ENCODE peak calls at places on chromosomes 4 and X, in five cellular contexts. One of them, this sample, is unnamed.

GRCh38 chrX:85379174-85379907 is at the start of gene POF1B:
- DNase-seq in H9: peak
- DNase-seq in H1: no peak
- DNase-seq in trophoblast cell: peak
- DNase-seq in mesenchymal stem cell: no peak
- DNase-seq in this sample: no peak

GRCh38 chr4:72706633-72707032 is 137.6 kb upstream of the ADAMTS3 start:
- DNase-seq in H9: no peak
- DNase-seq in H1: no peak
- DNase-seq in trophoblast cell: no peak
- DNase-seq in mesenchymal stem cell: no peak
- DNase-seq in this sample: no peak

GRCh38 chr4:51942108-51942832 is 77.9 kb downstream of the LRRC66 start:
- DNase-seq in H9: no peak
- DNase-seq in H1: no peak
- DNase-seq in trophoblast cell: no peak
- DNase-seq in mesenchymal stem cell: no peak
- DNase-seq in this sample: no peak

GRCh38 chr4:85092536-85092935 is 126.0 kb upstream of the WDFY3 start:
- DNase-seq in H9: no peak
- DNase-seq in H1: no peak
- DNase-seq in trophoblast cell: no peak
- DNase-seq in mesenchymal stem cell: no peak
- DNase-seq in this sample: no peak

GRCh38 chr4:163865010-163865409 is 370.5 kb downstream of the TMA16 start:
- DNase-seq in H9: no peak
- DNase-seq in H1: no peak
- DNase-seq in trophoblast cell: no peak
- DNase-seq in mesenchymal stem cell: no peak
- DNase-seq in this sample: no peak

GRCh38 chrX:41153453-41153852 is 68.2 kb downstream of the USP9X start:
- DNase-seq in H9: no peak
- DNase-seq in H1: no peak
- DNase-seq in trophoblast cell: no peak
- DNase-seq in mesenchymal stem cell: peak
- DNase-seq in this sample: no peak

GRCh38 chrX:78315745-78316144 is 11.7 kb downstream of the CYSLTR1 start:
- DNase-seq in H9: no peak
- DNase-seq in H1: no peak
- DNase-seq in trophoblast cell: no peak
- DNase-seq in mesenchymal stem cell: no peak
- DNase-seq in this sample: no peak

GRCh38 chrX:138648570-138648969 is 62.9 kb downstream of the FGF13 start:
- DNase-seq in H9: no peak
- DNase-seq in H1: no peak
- DNase-seq in trophoblast cell: no peak
- DNase-seq in mesenchymal stem cell: no peak
- DNase-seq in this sample: no peak

GRCh38 chrX:111360839-111361238 is 51.2 kb downstream of the DCX start:
- DNase-seq in H9: no peak
- DNase-seq in H1: no peak
- DNase-seq in trophoblast cell: no peak
- DNase-seq in mesenchymal stem cell: no peak
- DNase-seq in this sample: no peak

GRCh38 chr4:185752881-185753280 is 59.1 kb downstream of the SORBS2 start:
- DNase-seq in H9: no peak
- DNase-seq in H1: no peak
- DNase-seq in trophoblast cell: no peak
- DNase-seq in mesenchymal stem cell: no peak
- DNase-seq in this sample: no peak

DNA sequence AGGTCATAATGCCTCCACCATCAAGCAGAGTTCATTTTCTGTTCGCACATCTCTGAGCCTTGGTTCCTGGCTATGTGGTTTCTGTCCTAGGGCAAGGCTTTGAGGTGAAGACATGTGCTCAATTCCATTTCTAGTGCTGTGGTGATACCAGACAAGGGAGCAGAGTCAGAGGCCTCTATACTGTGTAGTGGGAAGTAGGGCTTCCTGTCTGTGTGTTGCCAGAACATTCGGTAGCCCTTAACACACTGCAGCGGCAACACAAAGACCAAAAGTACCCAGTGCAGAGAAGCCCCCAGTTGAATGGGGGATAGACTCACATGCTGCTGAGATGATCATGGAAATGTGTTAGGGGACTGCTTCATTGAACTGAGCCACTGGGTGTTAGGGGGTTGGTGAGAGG is 56.4 kb downstream of the STARD8 start:
- DNase-seq in H9: no peak
- DNase-seq in H1: no peak
- DNase-seq in trophoblast cell: no peak
- DNase-seq in mesenchymal stem cell: no peak
- DNase-seq in this sample: no peak
- H2BK12ac ChIP-seq in H9: no peak
- H2BK12ac ChIP-seq in H1: no peak
- H2BK12ac ChIP-seq in trophoblast cell: peak
- H2BK12ac ChIP-seq in mesenchymal stem cell: no peak
- H2BK12ac ChIP-seq in this sample: no peak

GRCh38 chr4:55500072-55500471 is 46.6 kb downstream of the CLOCK start:
- DNase-seq in H9: no peak
- DNase-seq in H1: no peak
- DNase-seq in trophoblast cell: no peak
- DNase-seq in mesenchymal stem cell: no peak
- DNase-seq in this sample: no peak
- H2BK12ac ChIP-seq in H9: no peak
- H2BK12ac ChIP-seq in H1: no peak
- H2BK12ac ChIP-seq in trophoblast cell: no peak
- H2BK12ac ChIP-seq in mesenchymal stem cell: no peak
- H2BK12ac ChIP-seq in this sample: no peak

DNA sequence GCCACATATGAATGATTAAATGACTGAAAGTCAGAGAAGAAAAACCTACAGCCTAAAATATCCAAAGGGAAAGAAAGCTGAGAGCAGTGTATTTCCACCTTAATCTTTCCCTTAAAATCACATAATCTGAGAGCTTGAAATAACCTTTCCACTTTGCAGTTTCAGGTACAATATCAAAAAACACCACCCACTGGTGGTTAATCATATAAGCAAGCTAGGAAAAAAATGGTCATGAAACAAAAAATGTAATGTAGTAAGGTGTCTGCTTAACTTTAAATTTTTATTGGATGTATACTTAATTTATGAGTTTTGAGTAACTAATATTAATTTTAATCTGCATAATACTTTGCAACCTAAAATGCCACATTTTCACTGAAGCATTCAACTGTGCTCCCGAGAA is 3.2 kb downstream of the PRDM5 start:
- DNase-seq in H9: no peak
- DNase-seq in H1: no peak
- DNase-seq in trophoblast cell: no peak
- DNase-seq in mesenchymal stem cell: no peak
- DNase-seq in this sample: no peak
- H2BK12ac ChIP-seq in H9: no peak
- H2BK12ac ChIP-seq in H1: no peak
- H2BK12ac ChIP-seq in trophoblast cell: no peak
- H2BK12ac ChIP-seq in mesenchymal stem cell: no peak
- H2BK12ac ChIP-seq in this sample: no peak

GRCh38 chr4:139596680-139597279 is 40.8 kb upstream of the SETD7 start:
- DNase-seq in H9: no peak
- DNase-seq in H1: no peak
- DNase-seq in trophoblast cell: no peak
- DNase-seq in mesenchymal stem cell: no peak
- DNase-seq in this sample: no peak

GRCh38 chr4:139595989-139596679 is 40.1 kb upstream of the SETD7 start:
- DNase-seq in H9: no peak
- DNase-seq in H1: no peak
- DNase-seq in trophoblast cell: peak
- DNase-seq in mesenchymal stem cell: peak
- DNase-seq in this sample: no peak

GRCh38 chr4:139589619-139590018 is 33.6 kb upstream of the SETD7 start:
- DNase-seq in H9: no peak
- DNase-seq in H1: no peak
- DNase-seq in trophoblast cell: no peak
- DNase-seq in mesenchymal stem cell: no peak
- DNase-seq in this sample: no peak

GRCh38 chr4:139594591-139595185 is 38.7 kb upstream of the SETD7 start:
- DNase-seq in H9: no peak
- DNase-seq in H1: no peak
- DNase-seq in trophoblast cell: no peak
- DNase-seq in mesenchymal stem cell: no peak
- DNase-seq in this sample: no peak

DNA sequence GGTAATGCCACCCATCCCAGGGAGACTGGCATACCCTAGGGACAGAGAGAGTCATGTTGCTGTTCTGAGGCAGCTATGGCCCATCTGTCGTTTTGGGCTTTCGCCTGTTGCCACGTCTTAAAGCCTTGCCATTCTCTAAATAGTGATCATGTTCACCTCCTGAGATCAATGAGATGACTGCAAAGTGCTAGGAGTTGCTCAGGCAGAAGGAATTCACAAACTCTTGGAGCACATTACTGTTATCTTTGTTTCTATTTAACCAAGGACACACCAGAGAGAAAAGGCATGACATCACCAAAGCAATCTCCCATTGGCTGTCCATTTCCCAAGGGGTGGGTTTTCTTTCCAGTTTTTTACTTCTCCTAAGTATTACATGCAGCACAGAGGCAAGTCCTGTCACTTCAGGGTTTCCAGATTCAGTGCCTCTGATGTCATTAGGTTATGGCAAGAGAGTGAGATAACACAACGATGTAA is 37.1 kb upstream of the SETD7 start:
- DNase-seq in H9: no peak
- DNase-seq in H1: no peak
- DNase-seq in trophoblast cell: peak
- DNase-seq in mesenchymal stem cell: peak
- DNase-seq in this sample: no peak
- H2BK12ac ChIP-seq in H9: no peak
- H2BK12ac ChIP-seq in H1: no peak
- H2BK12ac ChIP-seq in trophoblast cell: no peak
- H2BK12ac ChIP-seq in mesenchymal stem cell: no peak
- H2BK12ac ChIP-seq in this sample: no peak

GRCh38 chr4:159937595-159937994 is 834.7 kb downstream of the RAPGEF2 start:
- DNase-seq in H9: no peak
- DNase-seq in H1: no peak
- DNase-seq in trophoblast cell: no peak
- DNase-seq in mesenchymal stem cell: no peak
- DNase-seq in this sample: no peak
- H2BK12ac ChIP-seq in H9: no peak
- H2BK12ac ChIP-seq in H1: no peak
- H2BK12ac ChIP-seq in trophoblast cell: no peak
- H2BK12ac ChIP-seq in mesenchymal stem cell: no peak
- H2BK12ac ChIP-seq in this sample: no peak

DNA sequence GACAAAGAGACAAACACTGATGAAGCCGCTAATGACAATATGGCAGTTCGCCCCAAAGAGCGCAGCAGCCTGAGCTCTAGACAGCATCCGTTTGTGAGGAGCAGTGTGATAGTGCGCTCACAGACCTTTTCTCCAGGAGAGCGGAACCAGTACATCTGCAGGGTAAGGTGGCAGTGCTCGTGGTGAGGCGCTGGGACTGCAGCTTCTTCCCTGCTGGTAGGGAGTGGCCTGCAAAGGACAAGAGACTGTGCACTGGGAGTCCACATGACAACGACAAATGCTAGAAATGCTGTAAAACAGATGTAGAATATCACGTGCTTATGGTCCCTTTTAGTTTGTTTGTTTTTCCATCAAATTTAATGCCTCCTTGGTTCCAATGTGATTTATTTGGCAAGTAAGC is 35.8 kb downstream of the CLDN22 start:
- DNase-seq in H9: no peak
- DNase-seq in H1: no peak
- DNase-seq in trophoblast cell: no peak
- DNase-seq in mesenchymal stem cell: peak
- DNase-seq in this sample: no peak
- H2BK12ac ChIP-seq in H9: no peak
- H2BK12ac ChIP-seq in H1: no peak
- H2BK12ac ChIP-seq in trophoblast cell: no peak
- H2BK12ac ChIP-seq in mesenchymal stem cell: no peak
- H2BK12ac ChIP-seq in this sample: no peak